ENCODE peak calls at places on chromosomes 7 and 10, in five cellular contexts. Q, K, X, Z and U are unnamed samples. For H3K4me1, the result is how much of the 10 kb centered on the place peaks cover.

GRCh38 chr10:104321716-104322415 is 16.4 kb downstream of the ITPRIP start:
- DNase-seq in X (no peak), Z (no peak), Q (no peak), K (peak), U (no peak)

GRCh38 chr10:60417898-60418297 is 28.2 kb upstream of the ANK3 start:
- DNase-seq in Q (no peak), Z (no peak), X (no peak), K (no peak), U (no peak)

GRCh38 chr10:33937987-33938386 is 603.5 kb upstream of the NRP1 start:
- DNase-seq in X (no peak), K (no peak), Q (no peak), Z (no peak), U (no peak)

GRCh38 chr10:116151076-116151475 is 121.9 kb downstream of the GFRA1 start:
- DNase-seq in X (no peak), Z (no peak), K (no peak), Q (no peak), U (no peak)

GRCh38 chr10:32347363-32347735 is 391 bp upstream of the EPC1 start:
- DNase-seq in Q (no peak), X (no peak), Z (no peak), K (no peak), U (no peak)

GRCh38 chr7:127962589-127963361 is 68.5 kb downstream of the LRRC4 start:
- DNase-seq in Z (no peak), K (no peak), X (no peak), Q (no peak), U (no peak)

GRCh38 chr7:732094-732541 is 5.0 kb upstream of the PRKAR1B start:
- DNase-seq in Z (no peak), Q (peak), X (peak), K (no peak), U (peak)

GRCh38 chr10:35433851-35434426 is 97.6 kb downstream of the CCNY start:
- DNase-seq in K (no peak), Q (no peak), X (no peak), Z (no peak), U (no peak)

GRCh38 chr7:4845740-4846142 is 16.1 kb downstream of the PAPOLB start:
- DNase-seq in K (no peak), Q (no peak), X (no peak), Z (no peak), U (peak)

GRCh38 chr10:49178489-49179471 is 9.4 kb downstream of the TMEM273 start:
- DNase-seq in Z (no peak), Q (no peak), K (no peak), X (no peak), U (no peak)

GRCh38 chr7:104207731-104208420 is at the start of gene ORC5:
- DNase-seq in X (peak), Q (peak), Z (peak), K (peak), U (peak)

GRCh38 chr10:113857210-113857609 is 2.7 kb downstream of the NHLRC2 start:
- DNase-seq in K (no peak), Q (no peak), Z (no peak), X (no peak), U (no peak)

GRCh38 chr10:113853577-113854018 is 284 bp downstream of the DCLRE1A start:
- DNase-seq in X (no peak), Z (no peak), Q (no peak), K (no peak), U (no peak)

GRCh38 chr10:113854757-113855626 is 531 bp downstream of the NHLRC2 start:
- DNase-seq in Q (peak), X (peak), K (peak), Z (peak), U (peak)

GRCh38 chr10:113856563-113856962 is 2.1 kb downstream of the NHLRC2 start:
- DNase-seq in X (no peak), Q (no peak), Z (no peak), K (no peak), U (no peak)

GRCh38 chr10:113854019-113854756 is at the start of the genes DCLRE1A and NHLRC2:
- DNase-seq in K (peak), Z (peak), Q (peak), X (peak), U (peak)
- H3K4me1 ChIP-seq in K (half or more), Z (under half), Q (under half), X (under half), U (under half)

GRCh38 chr7:43057151-43057550 is 55.3 kb upstream of the HECW1 start:
- DNase-seq in K (no peak), Z (no peak), X (no peak), Q (no peak), U (no peak)

GRCh38 chr7:43058271-43059066 is 54.0 kb upstream of the HECW1 start:
- DNase-seq in Q (no peak), K (no peak), Z (no peak), X (no peak), U (no peak)

GRCh38 chr7:43053968-43054367 is 58.5 kb upstream of the HECW1 start:
- DNase-seq in Z (no peak), X (no peak), K (no peak), Q (no peak), U (no peak)
- H3K4me3 ChIP-seq in Z (no peak), X (no peak), K (no peak), Q (no peak), U (no peak)

DNA sequence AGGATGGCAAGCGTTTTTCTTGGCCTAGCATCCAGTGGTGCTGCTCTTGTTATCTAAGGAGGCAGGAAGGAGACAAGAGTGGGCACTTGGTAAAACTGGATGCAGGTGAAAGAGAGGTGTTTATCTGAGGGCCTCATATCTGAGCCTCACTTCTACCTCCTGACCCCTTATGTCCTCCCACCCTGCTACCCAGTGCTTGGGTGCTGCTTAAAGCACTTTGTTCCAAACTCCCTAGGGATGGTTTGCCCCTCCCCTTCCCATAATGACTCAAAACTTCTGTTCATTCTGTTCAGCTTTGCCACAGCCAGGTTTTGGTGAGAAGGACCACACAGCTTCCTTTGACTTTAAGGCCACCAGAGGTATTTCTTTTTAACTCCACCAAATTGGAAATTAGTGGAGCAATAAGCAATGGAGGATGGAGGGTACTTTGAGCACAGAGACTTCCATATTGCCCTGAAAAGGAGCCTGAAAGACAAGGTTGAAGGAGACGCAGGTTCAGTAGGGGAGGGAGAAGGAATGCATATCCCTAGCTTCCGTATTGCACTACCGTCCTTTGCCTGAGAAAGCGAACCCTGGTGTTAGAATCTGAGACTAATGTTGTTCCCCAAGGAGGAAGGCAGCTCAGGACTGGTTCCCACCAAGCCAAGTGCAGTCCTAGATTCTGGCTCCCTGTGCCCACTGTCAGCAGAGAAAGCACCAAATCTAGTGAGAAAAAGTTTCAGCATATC is 30.1 kb downstream of the ENTPD1 start:
- DNase-seq in Z (no peak), K (no peak), X (no peak), Q (no peak), U (no peak)
- H3K4me1 ChIP-seq in Z (under half), K (under half), X (under half), Q (under half), U (under half)

DNA sequence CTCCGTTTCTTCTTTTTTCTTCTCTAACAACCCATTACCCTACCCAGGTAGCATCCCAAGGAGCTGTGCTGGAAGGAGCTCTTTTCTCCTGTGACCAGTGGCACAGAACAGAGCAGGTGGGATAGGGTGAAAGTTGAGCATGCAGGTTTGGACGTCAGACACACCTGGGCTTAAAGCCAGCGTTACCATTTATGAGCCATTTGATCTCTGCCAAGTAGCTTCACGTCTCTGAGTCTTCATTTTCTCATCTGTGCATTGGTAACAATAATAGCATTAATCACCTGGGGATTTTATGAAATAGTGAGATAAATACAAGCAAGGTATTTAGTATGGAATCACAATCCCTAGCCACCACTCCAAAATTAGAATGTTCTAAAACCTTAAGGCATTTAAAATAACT is 515.9 kb downstream of the RPS24 start:
- DNase-seq in X (no peak), K (no peak), Q (no peak), Z (no peak), U (no peak)
- H3K4me3 ChIP-seq in X (no peak), K (no peak), Q (no peak), Z (no peak), U (no peak)

DNA sequence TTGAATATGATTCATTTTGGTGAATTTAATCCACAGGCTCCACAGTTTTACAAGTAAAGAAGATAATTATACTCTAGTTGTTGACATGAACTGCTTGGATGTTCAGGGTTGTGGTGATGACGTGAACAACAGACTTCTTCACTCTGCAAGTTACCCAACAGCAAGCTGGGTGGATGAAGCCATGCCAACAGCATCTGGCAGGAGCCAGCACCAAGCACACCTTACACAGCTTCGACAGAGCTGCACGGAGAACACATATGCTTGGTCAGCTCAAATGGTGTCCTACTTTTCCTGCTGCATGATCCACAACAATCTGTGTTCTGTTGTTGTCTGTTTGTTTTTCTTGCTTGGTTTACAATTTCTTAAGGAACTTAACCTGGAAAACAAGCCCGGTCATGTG is 9.8 kb downstream of the NOD1 start:
- DNase-seq in Z (no peak), K (no peak), X (no peak), Q (no peak), U (no peak)
- H3K4me1 ChIP-seq in Z (under half), K (under half), X (under half), Q (half or more), U (under half)

GRCh38 chr7:55085511-55086412 is 66.9 kb downstream of the EGFR start:
- DNase-seq in K (no peak), X (no peak), Z (no peak), Q (no peak), U (no peak)

GRCh38 chr7:55086413-55087201 is 67.8 kb downstream of the EGFR start:
- DNase-seq in X (no peak), Z (no peak), Q (no peak), K (no peak), U (no peak)

GRCh38 chr7:55083206-55083605 is 64.4 kb downstream of the EGFR start:
- DNase-seq in Q (no peak), Z (no peak), X (no peak), K (no peak), U (no peak)

GRCh38 chr7:55084307-55084706 is 65.5 kb downstream of the EGFR start:
- DNase-seq in Q (no peak), Z (no peak), X (no peak), K (no peak), U (no peak)

GRCh38 chr7:55087521-55087961 is 68.7 kb downstream of the EGFR start:
- DNase-seq in X (no peak), Z (no peak), Q (no peak), K (no peak), U (peak)
- H3K4me3 ChIP-seq in X (no peak), Z (no peak), Q (no peak), K (no peak), U (no peak)

GRCh38 chr10:125122566-125122965 is 37.8 kb downstream of the CTBP2 start:
- DNase-seq in Z (no peak), K (no peak), Q (no peak), X (no peak), U (no peak)

GRCh38 chr10:125118701-125119100 is 41.7 kb downstream of the CTBP2 start:
- DNase-seq in Q (no peak), K (no peak), Z (no peak), X (no peak), U (no peak)

GRCh38 chr10:125123363-125124113 is 36.8 kb downstream of the CTBP2 start:
- DNase-seq in K (no peak), X (no peak), Q (peak), Z (peak), U (no peak)

GRCh38 chr10:125120046-125120710 is 40.2 kb downstream of the CTBP2 start:
- DNase-seq in Q (no peak), Z (no peak), K (no peak), X (no peak), U (no peak)

GRCh38 chr10:125121003-125121402 is 39.4 kb downstream of the CTBP2 start:
- DNase-seq in X (no peak), Z (no peak), K (no peak), Q (no peak), U (no peak)
- H3K4me1 ChIP-seq in X (under half), Z (under half), K (under half), Q (half or more), U (under half)

GRCh38 chr10:110076559-110077318 is 69.0 kb downstream of the ADD3 start:
- DNase-seq in K (peak), X (peak), Z (no peak), Q (no peak), U (no peak)
- H3K4me3 ChIP-seq in K (peak), X (peak), Z (no peak), Q (no peak), U (no peak)